ENCODE peak calls at places on chromosomes 5 and 9, in four cellular contexts. M, V, Z and O are unnamed samples.

GRCh38 chr9:3446313-3446712 is 79.5 kb downstream of the RFX3 start:
- DNase-seq in M (no peak), V (no peak), Z (no peak), O (no peak)

GRCh38 chr5:172508471-172509404 is 54.4 kb upstream of the SH3PXD2B start:
- DNase-seq in M (peak), V (no peak), Z (no peak), O (no peak)

GRCh38 chr9:69178583-69179011 is 4.5 kb downstream of the TJP2 start:
- DNase-seq in M (no peak), V (peak), Z (no peak), O (no peak)

GRCh38 chr9:105458404-105458803 is 10.6 kb downstream of the FSD1L start:
- DNase-seq in M (peak), V (no peak), Z (no peak), O (no peak)

GRCh38 chr5:102638912-102639652 is 116.0 kb upstream of the PAM start:
- DNase-seq in M (no peak), V (peak), Z (no peak), O (no peak)

GRCh38 chr5:15544039-15544438 is 44.1 kb downstream of the FBXL7 start:
- DNase-seq in M (no peak), V (peak), Z (no peak), O (no peak)

GRCh38 chr9:127608104-127608966 is 3.7 kb upstream of the STXBP1 start:
- DNase-seq in M (peak), V (no peak), Z (peak), O (no peak)

GRCh38 chr9:97593960-97594359 is 39.2 kb downstream of the TSTD2 start:
- DNase-seq in M (no peak), V (no peak), Z (no peak), O (no peak)

GRCh38 chr5:149113669-149114068 is 27.6 kb upstream of the ABLIM3 start:
- DNase-seq in M (no peak), V (peak), Z (no peak), O (peak)

GRCh38 chr5:80055491-80056170 is 20.5 kb downstream of the THBS4 start:
- DNase-seq in M (peak), V (no peak), Z (no peak), O (no peak)

GRCh38 chr9:2816476-2817141 is 27.3 kb downstream of the PUM3 start:
- DNase-seq in M (peak), V (peak), Z (no peak), O (peak)

GRCh38 chr5:154103223-154103622 is 64.5 kb downstream of the MFAP3 start:
- DNase-seq in M (peak), V (no peak), Z (no peak), O (no peak)

DNA sequence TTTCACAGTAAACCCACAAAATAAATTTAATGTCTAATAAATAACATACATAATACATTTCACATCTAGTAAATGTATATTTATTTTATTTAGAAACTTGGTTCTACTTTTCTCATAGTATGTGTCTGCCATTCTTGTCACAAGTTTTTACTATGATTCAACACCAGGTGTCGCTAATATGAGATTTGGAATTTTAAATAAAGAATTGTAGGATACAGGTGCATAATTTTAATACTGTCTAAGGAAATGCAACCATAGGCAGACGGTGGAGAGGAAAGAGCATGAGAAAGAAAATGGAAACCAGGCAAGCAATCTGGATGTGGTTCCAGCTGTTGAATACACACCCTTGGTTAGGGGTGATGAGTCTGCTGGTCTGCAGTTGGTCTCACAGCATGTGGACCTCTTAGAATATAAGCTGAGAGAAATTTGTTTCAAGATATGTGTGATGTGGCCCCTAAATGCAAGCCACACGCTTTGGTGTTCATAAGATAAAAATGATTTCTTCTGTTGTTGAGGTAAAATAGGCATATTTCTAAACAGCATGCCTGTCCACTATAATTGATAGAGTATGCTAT is 114.7 kb upstream of the TXNDC8 start:
- DNase-seq in M (no peak), V (peak), Z (peak), O (no peak)
- TF ChIP-seq CTCF in M (peak), V (peak), Z (peak), O (peak)

GRCh38 chr9:72151099-72151498 is 1.9 kb downstream of the GDA start:
- DNase-seq in M (no peak), V (no peak), Z (no peak), O (no peak)
- H3K4me3 ChIP-seq in M (no peak), V (no peak), Z (no peak), O (no peak)

DNA sequence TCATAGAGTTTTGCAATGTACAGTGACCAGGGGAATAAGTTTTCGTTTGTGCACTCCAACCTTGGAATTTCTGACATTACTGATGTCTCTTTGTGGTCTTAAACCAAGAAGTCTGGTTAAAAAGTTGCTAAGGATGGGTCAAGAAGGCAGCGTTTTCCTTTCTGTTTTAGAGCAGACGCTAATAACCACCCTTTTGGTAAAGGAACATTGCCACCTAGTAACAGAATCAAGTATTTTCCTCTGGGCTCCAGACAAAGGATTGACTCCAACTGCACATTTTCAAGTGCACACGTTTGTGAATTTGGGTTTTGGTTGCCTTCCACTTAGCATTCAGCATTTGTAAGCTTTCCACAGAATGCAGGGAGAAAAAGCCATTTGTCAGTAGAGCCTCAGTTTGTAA is 22.2 kb upstream of the CEP78 start:
- DNase-seq in M (no peak), V (peak), Z (peak), O (no peak)
- TF ChIP-seq CTCF in M (peak), V (peak), Z (peak), O (peak)

GRCh38 chr5:3391210-3391609 is 204.4 kb upstream of the IRX1 start:
- DNase-seq in M (no peak), V (no peak), Z (no peak), O (no peak)

GRCh38 chr5:3393122-3393963 is 202.3 kb upstream of the IRX1 start:
- DNase-seq in M (no peak), V (no peak), Z (peak), O (no peak)

GRCh38 chr5:3394046-3394597 is 201.5 kb upstream of the IRX1 start:
- DNase-seq in M (no peak), V (no peak), Z (peak), O (no peak)

GRCh38 chr5:3392306-3392939 is 203.2 kb upstream of the IRX1 start:
- DNase-seq in M (no peak), V (no peak), Z (no peak), O (no peak)

DNA sequence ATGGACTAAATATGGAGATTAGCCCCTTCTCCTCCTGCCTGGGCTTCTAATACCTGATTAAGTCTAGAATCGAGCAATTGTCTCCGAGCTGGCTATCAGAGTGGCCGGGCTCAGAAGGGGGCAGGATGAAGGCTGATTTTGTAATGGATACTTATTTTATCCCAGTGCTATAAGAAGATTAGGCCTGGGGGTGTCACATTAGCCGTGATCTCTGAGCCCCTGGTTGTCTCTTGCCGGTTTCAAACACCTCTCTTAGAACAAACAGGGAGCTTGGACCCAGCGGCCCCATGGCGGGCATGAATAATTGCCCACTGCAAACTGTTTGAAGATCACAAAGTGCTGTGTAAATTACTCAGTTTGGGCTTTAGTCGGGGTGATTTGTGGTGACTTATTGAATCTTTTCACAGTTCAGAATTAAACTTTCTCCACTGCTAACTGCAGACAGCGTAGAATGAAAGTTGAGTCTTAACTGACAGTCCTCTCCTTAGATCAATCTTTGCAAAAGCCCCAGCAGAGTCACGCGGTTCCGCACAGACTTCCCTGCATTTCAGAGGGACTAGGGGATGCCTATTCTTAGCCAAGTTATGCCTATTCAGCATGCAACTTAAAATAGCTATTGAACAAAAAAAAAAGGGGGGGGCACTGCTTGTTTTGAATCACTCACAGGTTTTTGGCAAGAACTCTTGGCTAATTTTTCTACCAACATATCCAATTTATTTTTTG is 200.6 kb upstream of the IRX1 start:
- DNase-seq in M (no peak), V (no peak), Z (peak), O (no peak)
- H3K4me3 ChIP-seq in M (no peak), V (no peak), Z (no peak), O (no peak)

GRCh38 chr5:150989695-150990094 is 30.7 kb upstream of the GPX3 start:
- DNase-seq in M (peak), V (no peak), Z (peak), O (no peak)
- TF ChIP-seq CTCF in M (peak), V (peak), Z (peak), O (no peak)